ENCODE peak calls at places on chromosome 18, in four cellular contexts. B, P, J and S are unnamed samples.

GRCh38 chr18:6962571-6963451 is 154.8 kb downstream of the LAMA1 start:
- DNase-seq in B (no peak), P (no peak), J (no peak), S (no peak)

GRCh38 chr18:79925656-79925979 is 25.8 kb downstream of the SLC66A2 start:
- DNase-seq in B (no peak), P (no peak), J (no peak), S (no peak)

GRCh38 chr18:51527826-51528225 is 330.3 kb upstream of the MEX3C start:
- DNase-seq in B (no peak), P (no peak), J (no peak), S (no peak)

GRCh38 chr18:23964282-23965238 is 50.0 kb upstream of the TTC39C start:
- DNase-seq in B (no peak), P (no peak), J (no peak), S (no peak)

GRCh38 chr18:15165048-15165447 is 417.1 kb downstream of the ANKRD30B start:
- DNase-seq in B (no peak), P (no peak), J (no peak), S (no peak)

GRCh38 chr18:3620146-3621119 is 170.5 kb downstream of the TGIF1 start:
- DNase-seq in B (no peak), P (no peak), J (no peak), S (no peak)

GRCh38 chr18:1053654-1054315 is 149.1 kb downstream of the ADCYAP1 start:
- DNase-seq in B (no peak), P (no peak), J (no peak), S (no peak)

GRCh38 chr18:46646468-46646867 is 10.6 kb downstream of the LOXHD1 start:
- DNase-seq in B (no peak), P (no peak), J (no peak), S (no peak)

GRCh38 chr18:35851286-35851967 is 121.1 kb upstream of the RMP24 start:
- DNase-seq in B (peak), P (no peak), J (no peak), S (no peak)